ENCODE peak calls at places on chromosomes 6 and 20, in six cellular contexts. W, V, K, B, C and M are unnamed samples. For H3K27me3, the result is how much of the 10 kb centered on the place peaks cover.

GRCh38 chr20:40690836-40691565 is 2.0 kb upstream of the MAFB start:
- DNase-seq in C (no peak), W (no peak), V (no peak), K (no peak), B (no peak), M (no peak)

GRCh38 chr6:51934098-51934497 is 153.3 kb downstream of the PKHD1 start:
- DNase-seq in B (no peak), K (no peak), V (no peak), W (no peak), C (no peak), M (peak)

GRCh38 chr6:114471450-114471849 is 128.6 kb upstream of the HS3ST5 start:
- DNase-seq in W (no peak), B (no peak), V (no peak), K (no peak), C (no peak), M (no peak)

GRCh38 chr6:143766185-143766553 is 77.0 kb upstream of the LTV1 start:
- DNase-seq in B (no peak), V (no peak), C (no peak), W (no peak), K (no peak), M (no peak)

GRCh38 chr6:70956451-70957283 is at the start of gene B3GAT2:
- DNase-seq in K (peak), C (peak), W (peak), B (no peak), V (no peak), M (no peak)

GRCh38 chr6:46628976-46629375 is 23.6 kb downstream of the CYP39A1 start:
- DNase-seq in V (no peak), B (no peak), W (no peak), K (no peak), C (no peak), M (no peak)

GRCh38 chr20:63035284-63036185 is 28.8 kb upstream of the BHLHE23 start:
- DNase-seq in B (peak), K (no peak), V (no peak), W (peak), C (no peak), M (peak)

GRCh38 chr6:95917034-95917433 is 98.7 kb upstream of the FUT9 start:
- DNase-seq in W (no peak), B (no peak), K (no peak), C (no peak), V (no peak), M (no peak)

GRCh38 chr6:75563032-75563431 is 38.6 kb upstream of the SENP6 start:
- DNase-seq in C (peak), V (no peak), B (no peak), W (no peak), K (peak), M (no peak)

GRCh38 chr20:10129749-10130148 is 88.9 kb upstream of the SNAP25 start:
- DNase-seq in K (no peak), W (no peak), B (no peak), V (no peak), C (no peak), M (no peak)

GRCh38 chr20:33796263-33796906 is 14.8 kb upstream of the CHMP4B start:
- DNase-seq in C (no peak), V (peak), W (peak), K (no peak), B (no peak), M (peak)

GRCh38 chr20:24804481-24805206 is 144.4 kb upstream of the CST7 start:
- DNase-seq in C (no peak), W (no peak), V (no peak), B (peak), K (no peak), M (no peak)

GRCh38 chr20:5489596-5489995 is 172.8 kb upstream of the PROKR2 start:
- DNase-seq in V (no peak), B (no peak), C (no peak), K (no peak), W (no peak), M (no peak)

GRCh38 chr6:118719351-118720124 is 68.1 kb upstream of the CEP85L start:
- DNase-seq in B (peak), W (no peak), C (no peak), V (no peak), K (peak), M (no peak)

GRCh38 chr6:157946865-157947532 is 34.7 kb upstream of the SYNJ2 start:
- DNase-seq in K (no peak), C (no peak), B (no peak), W (no peak), V (no peak), M (peak)

GRCh38 chr6:130858498-130859160 is 31.4 kb downstream of the SMLR1 start:
- DNase-seq in C (no peak), W (no peak), K (no peak), V (no peak), B (no peak), M (peak)

GRCh38 chr6:53280207-53280606 is 68.5 kb downstream of the ELOVL5 start:
- DNase-seq in B (no peak), V (no peak), W (no peak), K (no peak), C (no peak), M (no peak)

GRCh38 chr6:139392834-139393233 is 18.4 kb upstream of the CITED2 start:
- DNase-seq in B (no peak), W (no peak), C (peak), K (no peak), V (no peak), M (no peak)

GRCh38 chr20:44153636-44154043 is 33.3 kb downstream of the JPH2 start:
- DNase-seq in B (no peak), V (no peak), K (peak), W (no peak), C (peak), M (no peak)

GRCh38 chr6:162181741-162182401 is 545.7 kb downstream of the PRKN start:
- DNase-seq in C (peak), V (no peak), B (no peak), K (no peak), W (no peak), M (no peak)

GRCh38 chr20:199996-200395 is 10.5 kb upstream of the DEFB128 start:
- DNase-seq in W (no peak), C (no peak), K (no peak), B (no peak), V (no peak), M (no peak)

GRCh38 chr6:27101824-27102223 is 145.7 kb upstream of the PRSS16 start:
- DNase-seq in W (no peak), B (no peak), K (no peak), V (no peak), C (no peak), M (no peak)

GRCh38 chr6:122652431-122652830 is 42.2 kb downstream of the PKIB start:
- DNase-seq in V (no peak), K (no peak), B (no peak), W (no peak), C (peak), M (no peak)

GRCh38 chr6:116497089-116497676 is 14.3 kb upstream of the CALHM5 start:
- DNase-seq in B (no peak), C (no peak), W (no peak), V (peak), K (no peak), M (no peak)

GRCh38 chr6:31128093-31128676 is 7.9 kb upstream of the CDSN start:
- DNase-seq in V (peak), K (peak), W (no peak), C (no peak), B (peak), M (peak)

GRCh38 chr20:60512436-60512835 is 554.2 kb downstream of the CDH26 start:
- DNase-seq in K (no peak), W (no peak), C (peak), V (no peak), B (no peak), M (peak)

GRCh38 chr6:27630727-27631613 is 158.1 kb upstream of the ZNF184 start:
- DNase-seq in K (no peak), C (peak), W (peak), B (no peak), V (no peak), M (peak)

GRCh38 chr20:61953789-61954125 is 111.9 kb downstream of the TAF4 start:
- DNase-seq in K (no peak), W (no peak), C (no peak), V (no peak), B (no peak), M (no peak)

GRCh38 chr6:20069130-20069529 is 143.1 kb downstream of the MBOAT1 start:
- DNase-seq in W (no peak), B (no peak), V (no peak), K (no peak), C (no peak), M (no peak)

GRCh38 chr6:19812512-19813119 is 24.6 kb upstream of the ID4 start:
- DNase-seq in C (peak), B (no peak), V (no peak), W (no peak), K (no peak), M (no peak)

GRCh38 chr20:53582574-53583351 is 10.9 kb downstream of the ZNF217 start:
- DNase-seq in K (peak), B (no peak), C (peak), V (peak), W (no peak), M (peak)

GRCh38 chr20:60060593-60060992 is 102.4 kb downstream of the CDH26 start:
- DNase-seq in C (no peak), W (peak), K (no peak), B (peak), V (no peak), M (no peak)

GRCh38 chr6:158818580-158819212 is 472 bp downstream of the EZR start:
- DNase-seq in V (peak), W (peak), C (peak), B (peak), K (peak), M (peak)

GRCh38 chr6:106037060-106037459 is 49.1 kb upstream of the PRDM1 start:
- DNase-seq in B (no peak), W (no peak), C (peak), K (no peak), V (no peak), M (no peak)

GRCh38 chr6:167697316-167697715 is 129.4 kb upstream of the AFDN start:
- DNase-seq in C (no peak), K (no peak), V (no peak), W (no peak), B (no peak), M (no peak)

GRCh38 chr6:154960299-154960796 is 34.8 kb upstream of the TIAM2 start:
- DNase-seq in V (no peak), W (no peak), K (no peak), B (no peak), C (no peak), M (no peak)

GRCh38 chr6:21780601-21781000 is 187.1 kb downstream of the SOX4 start:
- DNase-seq in K (no peak), V (no peak), C (no peak), B (no peak), W (no peak), M (no peak)

GRCh38 chr20:46260936-46261454 is 47.3 kb downstream of the CDH22 start:
- DNase-seq in B (no peak), W (no peak), K (no peak), C (no peak), V (no peak), M (no peak)
- H3K27me3 ChIP-seq in B (under half), W (under half), K (under half), C (under half), V (under half), M (under half)

GRCh38 chr6:41546866-41547798 is 951 bp downstream of the FOXP4 start:
- DNase-seq in C (peak), V (no peak), B (peak), K (peak), W (peak), M (peak)

GRCh38 chr6:41547799-41548097 is 1.6 kb downstream of the FOXP4 start:
- DNase-seq in B (no peak), W (no peak), K (no peak), C (no peak), V (no peak), M (no peak)

GRCh38 chr6:41548098-41548840 is 2.1 kb downstream of the FOXP4 start:
- DNase-seq in B (peak), V (no peak), C (no peak), K (peak), W (peak), M (no peak)

GRCh38 chr6:41549673-41550072 is 3.5 kb downstream of the FOXP4 start:
- DNase-seq in W (no peak), B (no peak), V (no peak), C (no peak), K (no peak), M (no peak)

GRCh38 chr6:41548841-41549642 is 2.9 kb downstream of the FOXP4 start:
- DNase-seq in K (no peak), W (no peak), C (no peak), V (no peak), B (no peak), M (no peak)
- H3K4me3 ChIP-seq in K (peak), W (peak), C (no peak), V (no peak), B (peak), M (peak)

GRCh38 chr6:149999636-150000035 is 25.7 kb downstream of the RAET1L start:
- DNase-seq in C (no peak), K (no peak), B (no peak), V (no peak), W (no peak), M (no peak)
- H3K27me3 ChIP-seq in C (under half), K (under half), B (under half), V (under half), W (under half), M (under half)

DNA sequence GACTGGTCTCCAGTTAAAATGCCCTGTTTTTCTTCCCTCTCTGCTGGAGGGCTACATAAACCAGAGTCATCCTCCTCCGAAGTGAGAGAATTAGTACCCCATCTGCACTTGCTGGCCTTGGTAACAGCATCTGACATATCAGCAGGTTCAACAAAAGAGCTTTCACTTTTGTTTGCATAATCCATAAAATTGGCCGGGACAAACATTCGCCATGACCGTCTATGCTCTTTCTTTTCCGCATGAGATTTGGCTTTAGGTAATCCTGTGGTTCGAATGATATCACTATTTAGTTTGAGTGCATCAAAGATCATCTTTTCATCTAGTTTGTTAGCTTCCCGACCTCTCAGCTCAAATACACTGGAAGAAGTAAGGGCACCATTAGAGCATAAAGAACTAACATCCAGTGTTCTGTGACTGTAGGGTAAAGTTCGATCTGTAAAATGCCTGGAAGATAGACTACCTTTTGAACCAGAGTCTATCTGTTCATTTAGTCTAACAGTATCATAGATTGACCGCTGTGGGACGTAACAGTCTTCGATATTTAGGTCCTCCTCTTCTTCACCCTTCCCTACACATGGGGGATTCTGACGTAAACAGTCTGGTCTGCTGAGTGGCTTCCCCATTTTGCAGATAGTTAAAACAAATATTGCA is 101.6 kb downstream of the DST start:
- DNase-seq in W (no peak), V (no peak), K (no peak), B (no peak), C (peak), M (peak)
- H3K4me3 ChIP-seq in W (peak), V (peak), K (no peak), B (peak), C (peak), M (no peak)

GRCh38 chr6:34066772-34067770 is 78.8 kb downstream of the GRM4 start:
- DNase-seq in K (no peak), V (no peak), B (no peak), C (no peak), W (no peak), M (no peak)

GRCh38 chr6:34065470-34066283 is 80.2 kb downstream of the GRM4 start:
- DNase-seq in V (no peak), C (no peak), B (no peak), K (no peak), W (no peak), M (no peak)

GRCh38 chr6:34066284-34066571 is 79.7 kb downstream of the GRM4 start:
- DNase-seq in K (no peak), V (no peak), B (no peak), C (no peak), W (no peak), M (no peak)

GRCh38 chr6:34068462-34069044 is 77.3 kb downstream of the GRM4 start:
- DNase-seq in B (no peak), C (no peak), V (no peak), K (no peak), W (no peak), M (no peak)

GRCh38 chr6:34067814-34068213 is 78.1 kb downstream of the GRM4 start:
- DNase-seq in C (no peak), B (no peak), K (no peak), W (no peak), V (no peak), M (peak)
- H3K27me3 ChIP-seq in C (under half), B (under half), K (under half), W (under half), V (under half), M (under half)